ENCODE peak calls at places on chromosomes 7 and 10, in eight cellular contexts. O is tibial artery; A is AG09319; X is choroid plexus epithelial cell; B is CD8-positive, alpha-beta T cell; U is fibroblast of lung; F is HepG2; Z is A673. I is an unnamed sample.

GRCh38 chr10:97434055-97434454 is 8.1 kb downstream of the PGAM1 start:
- DNase-seq in B (no peak), U (no peak), O (no peak), F (no peak), Z (no peak), A (no peak), X (no peak), I (no peak)

GRCh38 chr7:91085175-91085574 is 179.1 kb upstream of the FZD1 start:
- DNase-seq in Z (no peak), O (no peak), A (no peak), F (no peak), B (no peak), X (no peak), U (no peak), I (no peak)

GRCh38 chr7:52634996-52635395 is 400.4 kb upstream of the POM121L12 start:
- DNase-seq in B (no peak), U (no peak), Z (no peak), O (no peak), A (no peak), X (no peak), F (no peak), I (no peak)

GRCh38 chr10:90917968-90918318 is 2.9 kb downstream of the ANKRD1 start:
- DNase-seq in F (no peak), O (no peak), A (no peak), X (no peak), Z (no peak), U (no peak), B (no peak), I (no peak)

GRCh38 chr7:32618470-32618869 is 123.2 kb downstream of the AVL9 start:
- DNase-seq in B (no peak), F (no peak), Z (no peak), O (no peak), X (no peak), U (no peak), A (no peak), I (no peak)

GRCh38 chr10:132994371-132994796 is 52.0 kb upstream of the CFAP46 start:
- DNase-seq in Z (peak; percentile 53), O (no peak), B (no peak), F (no peak), X (peak; percentile 39), A (no peak), U (peak; percentile 24), I (no peak)

GRCh38 chr7:131586259-131586658 is 29.8 kb upstream of the PODXL start:
- DNase-seq in O (no peak), U (no peak), Z (no peak), B (no peak), F (no peak), A (no peak), X (no peak), I (no peak)

GRCh38 chr10:119198438-119198837 is 8.9 kb upstream of the GRK5 start:
- DNase-seq in O (peak; percentile 44), U (no peak), Z (no peak), B (peak; percentile 33), X (peak; percentile 47), F (no peak), A (no peak), I (no peak)

GRCh38 chr7:75711634-75712494 is 26.9 kb downstream of the HIP1 start:
- DNase-seq in Z (no peak), O (no peak), A (no peak), U (peak; percentile 36), B (no peak), X (peak; percentile 78), F (no peak), I (no peak)

GRCh38 chr10:10418397-10418796 is 599.3 kb upstream of the CELF2 start:
- DNase-seq in O (no peak), A (no peak), X (no peak), U (no peak), B (no peak), Z (no peak), F (no peak), I (peak; percentile 6)

GRCh38 chr7:74130518-74130917 is 43.6 kb upstream of the EIF4H start:
- DNase-seq in B (no peak), X (no peak), A (no peak), U (no peak), Z (no peak), F (no peak), O (no peak), I (no peak)

GRCh38 chr7:142579946-142580345 is 169.3 kb upstream of the PRSS1 start:
- DNase-seq in F (no peak), O (no peak), Z (no peak), A (no peak), U (no peak), X (no peak), B (no peak), I (no peak)

GRCh38 chr7:120979765-120980499 is 8.6 kb upstream of the CPED1 start:
- DNase-seq in O (no peak), Z (no peak), A (no peak), X (no peak), U (no peak), B (no peak), F (no peak), I (no peak)

GRCh38 chr10:94315975-94316464 is 46.7 kb downstream of the NOC3L start:
- DNase-seq in O (no peak), Z (peak; percentile 6), A (peak; percentile 78), B (no peak), F (peak; percentile 67), X (peak; percentile 94), U (peak; percentile 92), I (no peak)

GRCh38 chr7:37297546-37297945 is 151.1 kb downstream of the ELMO1 start:
- DNase-seq in U (no peak), Z (no peak), A (no peak), B (no peak), X (no peak), F (no peak), O (no peak), I (no peak)

GRCh38 chr7:11343818-11344413 is 370.2 kb downstream of the PHF14 start:
- DNase-seq in A (no peak), U (peak; percentile 59), Z (peak; percentile 68), F (peak; percentile 24), O (no peak), X (peak; percentile 60), B (no peak), I (no peak)

GRCh38 chr10:110074986-110075664 is 67.3 kb downstream of the ADD3 start:
- DNase-seq in O (no peak), U (peak; percentile 87), B (no peak), F (no peak), A (peak; percentile 77), X (peak; percentile 96), Z (peak; percentile 73), I (no peak)

GRCh38 chr10:12656518-12657142 is 307.3 kb downstream of the CAMK1D start:
- DNase-seq in U (peak; percentile 81), B (no peak), Z (peak; percentile 75), O (no peak), F (peak; percentile 37), A (peak; percentile 32), X (peak; percentile 88), I (no peak)
- TF ChIP-seq CTCF in U (peak; percentile 52), B (peak; percentile 72), Z (peak; percentile 85), O (peak; percentile 59), F (peak; percentile 76), A (peak; percentile 66), X (peak; percentile 84), I (peak; percentile 69)

GRCh38 chr7:117750612-117751563 is 122.4 kb downstream of the CTTNBP2 start:
- DNase-seq in O (no peak), X (peak; percentile 63), U (peak; percentile 69), F (peak; percentile 5), A (peak; percentile 7), B (no peak), Z (peak; percentile 66), I (no peak)
- TF ChIP-seq CTCF in O (peak; percentile 59), X (peak; percentile 66), U (peak; percentile 55), F (peak; percentile 27), A (peak; percentile 60), B (no peak), Z (peak; percentile 74), I (peak; percentile 37)

GRCh38 chr7:68288099-68288498 is 1291.5 kb downstream of the TYW1 start:
- DNase-seq in F (no peak), X (no peak), Z (no peak), A (no peak), B (no peak), U (no peak), O (no peak), I (no peak)
- TF ChIP-seq CTCF in F (no peak), X (no peak), Z (no peak), A (no peak), B (no peak), U (no peak), O (no peak), I (no peak)

GRCh38 chr7:4631664-4632171 is 50.4 kb upstream of the FOXK1 start:
- DNase-seq in X (peak; percentile 97), Z (peak; percentile 84), O (peak; percentile 95), U (peak; percentile 97), B (no peak), A (peak; percentile 80), F (peak; percentile 84), I (no peak)
- TF ChIP-seq CTCF in X (peak; percentile 83), Z (peak; percentile 71), O (peak; percentile 64), U (peak; percentile 77), B (no peak), A (peak; percentile 80), F (peak; percentile 93), I (peak; percentile 10)

GRCh38 chr10:106566871-106567270 is 597.6 kb downstream of the SORCS1 start:
- DNase-seq in F (no peak), Z (peak; percentile 60), O (no peak), X (no peak), U (peak; percentile 30), B (no peak), A (no peak), I (no peak)

GRCh38 chr10:106567629-106568028 is 596.9 kb downstream of the SORCS1 start:
- DNase-seq in A (no peak), O (no peak), U (no peak), X (no peak), F (no peak), Z (no peak), B (no peak), I (no peak)

GRCh38 chr10:106576534-106576933 is 588.0 kb downstream of the SORCS1 start:
- DNase-seq in Z (no peak), U (no peak), O (no peak), F (no peak), X (no peak), B (no peak), A (no peak), I (no peak)

GRCh38 chr10:106573106-106573505 is 591.4 kb downstream of the SORCS1 start:
- DNase-seq in F (no peak), U (peak; percentile 68), X (peak; percentile 71), Z (peak; percentile 67), B (no peak), A (no peak), O (no peak), I (no peak)

DNA sequence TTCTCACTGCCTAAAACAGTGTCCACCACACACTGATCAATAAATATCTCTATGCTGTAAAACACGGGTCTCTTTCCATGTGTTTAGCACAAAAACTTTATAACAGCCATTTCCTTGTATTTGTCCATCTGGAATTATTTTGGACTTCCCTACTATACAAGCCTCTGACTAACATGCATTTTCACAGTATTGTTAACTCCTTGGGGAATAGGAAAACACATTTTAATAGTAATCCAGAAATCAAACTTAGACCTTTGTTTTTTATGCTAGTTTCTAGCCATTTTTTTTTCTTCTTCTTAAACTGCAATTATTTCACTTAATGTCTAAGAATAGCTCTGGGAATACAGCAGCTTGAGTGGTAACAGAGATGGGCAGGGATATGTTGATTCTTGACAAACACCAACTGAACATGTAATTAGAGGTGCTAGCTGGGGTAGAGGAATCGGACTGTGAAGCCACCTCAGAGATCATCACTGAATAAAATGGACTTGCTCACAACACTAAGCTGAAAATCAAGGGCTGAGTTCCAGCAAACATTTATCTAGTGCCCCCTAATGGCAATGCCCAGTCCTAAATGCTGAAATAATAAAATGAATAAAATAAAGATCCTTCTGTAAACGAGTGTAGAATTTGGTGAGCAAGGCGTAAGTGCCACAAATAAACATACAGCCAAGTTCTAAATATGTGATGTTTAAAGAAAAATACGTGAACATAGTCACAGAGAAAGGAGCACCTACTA is 593.1 kb downstream of the SORCS1 start:
- DNase-seq in Z (peak; percentile 82), A (no peak), X (peak; percentile 86), B (no peak), U (peak; percentile 62), F (no peak), O (no peak), I (no peak)
- TF ChIP-seq CTCF in Z (peak; percentile 79), A (peak; percentile 60), X (peak; percentile 81), B (no peak), U (peak; percentile 54), F (no peak), O (no peak), I (peak; percentile 30)